ENCODE peak calls at places on chromosomes 11 and 22, in eight cellular contexts. One of them, this sample, is unnamed.
A peak's percentile ranks its signal among the peaks of the same experiment; 100 is the strongest.

GRCh38 chr11:47408598-47409439 is 429 bp downstream of the SLC39A13 start:
- DNase-seq in IMR-90: peak; percentile 87
- DNase-seq in H54: peak; percentile 99
- DNase-seq in Peyer's patch: no peak
- DNase-seq in sigmoid colon: peak; percentile 85
- DNase-seq in A549: peak; percentile 35
- DNase-seq in NB4: no peak
- DNase-seq in GM12891: no peak
- DNase-seq in this sample: no peak

GRCh38 chr11:128790200-128790599 is 76.9 kb downstream of the KCNJ1 start:
- DNase-seq in H54: no peak
- DNase-seq in NB4: no peak
- DNase-seq in GM12891: no peak
- DNase-seq in Peyer's patch: no peak
- DNase-seq in sigmoid colon: no peak
- DNase-seq in A549: no peak
- DNase-seq in IMR-90: peak; percentile 70
- DNase-seq in this sample: no peak

GRCh38 chr11:130947058-130947457 is 30.8 kb upstream of the SNX19 start:
- DNase-seq in A549: no peak
- DNase-seq in NB4: no peak
- DNase-seq in GM12891: no peak
- DNase-seq in Peyer's patch: no peak
- DNase-seq in sigmoid colon: no peak
- DNase-seq in H54: no peak
- DNase-seq in IMR-90: no peak
- DNase-seq in this sample: no peak

GRCh38 chr11:4821021-4821420 is at the start of gene OR51F2:
- DNase-seq in GM12891: no peak
- DNase-seq in A549: no peak
- DNase-seq in IMR-90: no peak
- DNase-seq in NB4: no peak
- DNase-seq in H54: no peak
- DNase-seq in Peyer's patch: no peak
- DNase-seq in sigmoid colon: no peak
- DNase-seq in this sample: no peak

GRCh38 chr22:40728731-40729189 is 49.5 kb downstream of the MCHR1 start:
- DNase-seq in IMR-90: no peak
- DNase-seq in GM12891: no peak
- DNase-seq in NB4: no peak
- DNase-seq in H54: no peak
- DNase-seq in Peyer's patch: peak; percentile 76
- DNase-seq in A549: no peak
- DNase-seq in sigmoid colon: no peak
- DNase-seq in this sample: no peak

GRCh38 chr11:125086633-125087296 is 23.7 kb downstream of the SLC37A2 start:
- DNase-seq in A549: no peak
- DNase-seq in H54: no peak
- DNase-seq in sigmoid colon: peak; percentile 56
- DNase-seq in GM12891: no peak
- DNase-seq in IMR-90: no peak
- DNase-seq in NB4: no peak
- DNase-seq in Peyer's patch: no peak
- DNase-seq in this sample: no peak

GRCh38 chr11:79439893-79440450 is 858 bp downstream of the TENM4 start:
- DNase-seq in sigmoid colon: peak; percentile 69
- DNase-seq in H54: no peak
- DNase-seq in Peyer's patch: peak; percentile 46
- DNase-seq in GM12891: no peak
- DNase-seq in IMR-90: no peak
- DNase-seq in A549: no peak
- DNase-seq in NB4: no peak
- DNase-seq in this sample: no peak

GRCh38 chr11:115518983-115519382 is 14.8 kb upstream of the CADM1 start:
- DNase-seq in H54: no peak
- DNase-seq in IMR-90: no peak
- DNase-seq in GM12891: no peak
- DNase-seq in A549: no peak
- DNase-seq in NB4: no peak
- DNase-seq in sigmoid colon: no peak
- DNase-seq in Peyer's patch: no peak
- DNase-seq in this sample: no peak

GRCh38 chr11:35593143-35593542 is 25.1 kb upstream of the FJX1 start:
- DNase-seq in sigmoid colon: no peak
- DNase-seq in IMR-90: peak; percentile 83
- DNase-seq in NB4: no peak
- DNase-seq in A549: no peak
- DNase-seq in GM12891: no peak
- DNase-seq in H54: peak; percentile 42
- DNase-seq in Peyer's patch: no peak
- DNase-seq in this sample: no peak

GRCh38 chr11:111819161-111820058 is 52.0 kb downstream of the ALG9 start:
- DNase-seq in sigmoid colon: no peak
- DNase-seq in NB4: peak; percentile 49
- DNase-seq in Peyer's patch: no peak
- DNase-seq in GM12891: no peak
- DNase-seq in H54: no peak
- DNase-seq in A549: no peak
- DNase-seq in IMR-90: peak; percentile 82
- DNase-seq in this sample: no peak

GRCh38 chr11:7591107-7591894 is 77.5 kb downstream of the PPFIBP2 start:
- DNase-seq in NB4: no peak
- DNase-seq in IMR-90: no peak
- DNase-seq in H54: no peak
- DNase-seq in GM12891: no peak
- DNase-seq in A549: no peak
- DNase-seq in sigmoid colon: no peak
- DNase-seq in Peyer's patch: no peak
- DNase-seq in this sample: no peak

DNA sequence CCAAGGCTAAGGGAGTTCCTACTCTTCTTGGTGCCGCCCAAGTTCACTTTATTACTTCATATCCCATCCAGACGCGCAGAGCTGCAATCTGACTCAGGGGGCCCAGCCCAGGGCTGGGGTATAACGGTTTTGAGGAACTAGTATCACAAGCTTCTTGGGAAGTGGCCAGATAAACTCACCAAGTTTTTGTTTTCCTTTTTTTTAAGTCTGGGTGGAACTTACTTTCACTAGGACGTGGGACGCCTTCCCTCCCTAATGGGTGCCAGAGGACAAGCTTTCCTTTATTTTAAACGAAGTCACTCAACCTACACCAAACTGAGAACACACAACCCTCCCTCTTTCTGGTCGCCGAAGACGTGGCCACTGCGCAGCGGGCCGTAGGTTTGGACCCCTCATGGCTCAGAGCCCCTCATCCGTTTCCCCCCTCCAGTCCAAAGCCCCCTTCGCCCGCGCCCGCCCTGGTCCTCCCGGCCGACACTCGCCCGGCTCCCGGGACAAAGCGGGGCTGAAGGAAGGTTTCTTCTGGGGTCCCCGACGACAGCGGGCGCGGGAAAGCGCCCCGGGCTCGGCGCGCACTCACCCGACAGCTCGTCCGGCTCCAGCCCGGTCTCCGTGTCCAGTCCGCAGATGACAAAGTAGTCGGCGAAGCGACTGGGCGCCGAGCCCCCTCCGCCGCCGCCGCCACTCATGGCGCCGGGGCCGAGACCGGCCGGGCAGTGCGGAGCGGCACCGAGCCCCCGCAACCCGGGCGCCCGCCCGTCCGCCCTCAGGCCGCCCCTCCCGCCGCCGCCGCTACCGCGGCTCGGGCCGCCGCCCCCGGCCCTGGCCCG is 554 bp downstream of the DENND5A start:
- DNase-seq in H54: peak; percentile 68
- DNase-seq in IMR-90: peak; percentile 81
- DNase-seq in GM12891: peak; percentile 30
- DNase-seq in Peyer's patch: peak; percentile 63
- DNase-seq in NB4: peak; percentile 93
- DNase-seq in A549: peak; percentile 39
- DNase-seq in sigmoid colon: peak; percentile 87
- DNase-seq in this sample: peak; percentile 66
- TF ChIP-seq POLR2A in H54: no peak
- TF ChIP-seq POLR2A in IMR-90: peak; percentile 78
- TF ChIP-seq POLR2A in GM12891: no peak
- TF ChIP-seq POLR2A in Peyer's patch: no peak
- TF ChIP-seq POLR2A in NB4: peak; percentile 34
- TF ChIP-seq POLR2A in A549: no peak
- TF ChIP-seq POLR2A in sigmoid colon: peak; percentile 20
- TF ChIP-seq POLR2A in this sample: no peak

DNA sequence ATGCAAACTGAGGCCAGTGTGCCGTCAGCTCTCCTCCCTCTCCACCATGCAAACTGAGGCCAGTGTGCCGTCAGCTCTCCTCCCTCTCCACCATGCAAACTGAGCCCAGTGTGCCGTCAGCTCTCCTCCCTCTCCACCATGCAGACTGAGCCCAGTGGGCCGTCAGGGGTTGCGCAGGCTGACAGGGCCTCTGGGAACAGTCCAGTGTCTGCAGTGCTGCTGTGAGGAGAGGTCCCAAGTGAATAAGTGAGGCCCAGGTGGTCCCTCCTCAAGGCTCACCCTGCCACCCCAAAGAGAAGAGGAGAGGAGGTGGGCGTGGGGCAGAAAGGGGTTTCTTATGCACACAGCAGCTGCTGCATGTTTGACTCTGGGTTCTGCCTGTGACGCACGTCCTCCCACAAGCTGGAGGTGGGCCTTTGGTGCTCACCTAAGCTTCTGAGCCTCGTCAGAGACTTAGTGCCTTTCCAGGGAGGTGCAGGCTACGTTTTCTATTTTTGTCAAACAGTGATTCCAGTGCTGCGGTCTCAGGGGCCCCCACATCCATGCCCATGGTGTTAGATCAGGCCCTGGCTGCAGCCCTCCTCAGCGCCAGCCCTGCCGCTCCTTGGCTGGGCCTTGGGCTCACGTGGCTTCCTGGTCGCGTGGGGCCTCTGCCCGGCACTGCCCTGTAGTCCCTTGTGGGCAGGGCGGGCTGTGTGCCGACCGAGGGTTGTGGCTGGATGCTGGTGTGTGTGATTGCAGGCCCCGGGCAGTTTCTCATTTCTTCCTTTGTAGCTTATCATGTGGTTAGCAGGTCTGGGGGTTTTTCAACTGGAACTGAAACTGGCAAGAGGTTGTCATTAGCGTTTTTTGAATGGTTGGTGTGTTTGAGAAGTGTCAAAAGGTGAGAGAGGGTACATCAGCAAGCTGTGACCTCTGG is 7.1 kb downstream of the TPCN2 start:
- DNase-seq in A549: no peak
- DNase-seq in GM12891: peak; percentile 81
- DNase-seq in Peyer's patch: peak; percentile 88
- DNase-seq in H54: no peak
- DNase-seq in sigmoid colon: peak; percentile 82
- DNase-seq in NB4: peak; percentile 97
- DNase-seq in IMR-90: no peak
- DNase-seq in this sample: no peak
- TF ChIP-seq POLR2A in A549: no peak
- TF ChIP-seq POLR2A in GM12891: no peak
- TF ChIP-seq POLR2A in Peyer's patch: no peak
- TF ChIP-seq POLR2A in H54: no peak
- TF ChIP-seq POLR2A in sigmoid colon: no peak
- TF ChIP-seq POLR2A in NB4: no peak
- TF ChIP-seq POLR2A in IMR-90: no peak
- TF ChIP-seq POLR2A in this sample: no peak

GRCh38 chr11:70399681-70400112 is 1.4 kb downstream of the CTTN start:
- DNase-seq in Peyer's patch: peak; percentile 87
- DNase-seq in H54: peak; percentile 94
- DNase-seq in GM12891: no peak
- DNase-seq in sigmoid colon: peak; percentile 94
- DNase-seq in NB4: peak; percentile 92
- DNase-seq in A549: peak; percentile 94
- DNase-seq in IMR-90: peak; percentile 97
- DNase-seq in this sample: peak; percentile 53

GRCh38 chr11:70397983-70398833 is at the start of gene CTTN:
- DNase-seq in IMR-90: peak; percentile 85
- DNase-seq in sigmoid colon: peak; percentile 93
- DNase-seq in NB4: peak; percentile 96
- DNase-seq in H54: peak; percentile 81
- DNase-seq in GM12891: peak; percentile 84
- DNase-seq in A549: peak; percentile 92
- DNase-seq in Peyer's patch: peak; percentile 84
- DNase-seq in this sample: peak; percentile 90

GRCh38 chr11:70397336-70397982 is 870 bp upstream of the CTTN start:
- DNase-seq in NB4: peak; percentile 88
- DNase-seq in H54: no peak
- DNase-seq in Peyer's patch: no peak
- DNase-seq in sigmoid colon: no peak
- DNase-seq in GM12891: no peak
- DNase-seq in IMR-90: peak; percentile 30
- DNase-seq in A549: no peak
- DNase-seq in this sample: peak; percentile 69

GRCh38 chr11:70400643-70401042 is 2.3 kb downstream of the CTTN start:
- DNase-seq in IMR-90: no peak
- DNase-seq in A549: no peak
- DNase-seq in sigmoid colon: no peak
- DNase-seq in H54: no peak
- DNase-seq in GM12891: no peak
- DNase-seq in NB4: no peak
- DNase-seq in Peyer's patch: no peak
- DNase-seq in this sample: peak; percentile 9

DNA sequence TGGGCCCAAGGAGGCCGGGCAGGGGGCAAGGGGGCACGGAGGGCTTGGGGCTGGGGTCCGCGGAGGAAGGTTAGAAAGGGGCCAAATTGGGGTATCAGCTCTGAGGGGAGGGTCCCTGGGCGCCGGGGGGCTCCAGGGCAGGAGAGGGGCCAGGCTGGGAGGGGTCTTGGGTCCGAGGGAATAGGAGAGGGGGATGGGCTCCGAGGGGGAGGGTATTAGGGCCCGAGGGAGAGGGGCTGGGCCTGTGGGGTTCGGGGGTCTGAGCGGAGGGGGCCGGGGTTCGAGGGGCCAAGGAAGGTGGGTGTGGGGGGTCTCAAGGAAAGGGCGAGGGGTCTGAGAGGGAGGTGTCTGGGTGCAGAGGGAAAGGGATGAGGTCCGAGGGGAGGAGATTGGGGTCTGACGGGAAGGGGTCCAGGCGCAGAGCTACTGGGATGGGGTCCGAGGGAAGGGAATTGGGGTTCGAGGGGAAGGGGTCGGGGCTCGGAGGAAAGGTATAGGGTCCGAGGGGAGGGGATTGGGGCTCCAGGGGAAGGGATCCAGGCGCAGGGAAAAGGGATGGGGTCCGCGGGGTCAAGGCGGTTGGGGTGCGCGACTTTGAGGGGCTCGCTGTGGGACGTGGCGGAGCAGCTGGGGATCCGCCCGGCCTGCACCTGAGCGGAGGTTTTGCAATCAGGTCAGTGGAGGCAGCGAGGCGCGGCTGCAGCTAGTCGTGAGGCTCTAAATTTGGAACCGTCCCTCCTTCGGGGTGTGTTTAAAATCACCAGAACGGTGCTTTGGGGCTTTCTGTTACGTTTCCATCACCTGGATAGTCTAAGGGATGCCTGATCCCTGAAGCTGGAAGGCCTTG is 728 bp downstream of the CTTN start:
- DNase-seq in IMR-90: no peak
- DNase-seq in Peyer's patch: no peak
- DNase-seq in GM12891: peak; percentile 66
- DNase-seq in sigmoid colon: peak; percentile 72
- DNase-seq in A549: no peak
- DNase-seq in H54: no peak
- DNase-seq in NB4: peak; percentile 84
- DNase-seq in this sample: peak; percentile 35
- TF ChIP-seq POLR2A in IMR-90: no peak
- TF ChIP-seq POLR2A in Peyer's patch: no peak
- TF ChIP-seq POLR2A in GM12891: no peak
- TF ChIP-seq POLR2A in sigmoid colon: no peak
- TF ChIP-seq POLR2A in A549: no peak
- TF ChIP-seq POLR2A in H54: no peak
- TF ChIP-seq POLR2A in NB4: no peak
- TF ChIP-seq POLR2A in this sample: no peak

GRCh38 chr11:12470236-12470635 is 92.9 kb downstream of the PARVA start:
- DNase-seq in sigmoid colon: no peak
- DNase-seq in A549: no peak
- DNase-seq in H54: no peak
- DNase-seq in Peyer's patch: no peak
- DNase-seq in IMR-90: no peak
- DNase-seq in NB4: no peak
- DNase-seq in GM12891: no peak
- DNase-seq in this sample: no peak
- TF ChIP-seq POLR2A in sigmoid colon: no peak
- TF ChIP-seq POLR2A in A549: no peak
- TF ChIP-seq POLR2A in H54: no peak
- TF ChIP-seq POLR2A in Peyer's patch: no peak
- TF ChIP-seq POLR2A in IMR-90: no peak
- TF ChIP-seq POLR2A in NB4: no peak
- TF ChIP-seq POLR2A in GM12891: no peak
- TF ChIP-seq POLR2A in this sample: no peak

This sample was measured in erythroblast.